ENCODE peak calls at places on chromosomes 12 and 14, in six cellular contexts. M, N, H, E, Q and A are unnamed samples.

GRCh38 chr12:12803186-12803585 is 10.0 kb upstream of the DDX47 start:
- DNase-seq in H (no peak), M (peak), E (peak), Q (peak), N (peak), A (no peak)

GRCh38 chr14:51862171-51862838 is 1.9 kb downstream of the GNG2 start:
- DNase-seq in Q (no peak), M (no peak), N (no peak), E (no peak), H (no peak), A (no peak)

GRCh38 chr14:35921745-35922144 is 95.6 kb downstream of the BRMS1L start:
- DNase-seq in N (no peak), M (no peak), H (no peak), E (no peak), Q (no peak), A (no peak)

GRCh38 chr12:26032719-26033241 is 74.3 kb downstream of the RASSF8 start:
- DNase-seq in H (no peak), M (no peak), E (no peak), N (no peak), Q (no peak), A (no peak)

GRCh38 chr14:69010632-69011031 is 31.5 kb upstream of the ACTN1 start:
- DNase-seq in M (no peak), Q (no peak), H (no peak), E (no peak), N (no peak), A (no peak)

GRCh38 chr12:6852651-6853354 is 853 bp downstream of the USP5 start:
- DNase-seq in N (no peak), H (no peak), E (peak), Q (peak), M (no peak), A (no peak)

GRCh38 chr12:1531160-1531653 is 63.2 kb downstream of the FBXL14 start:
- DNase-seq in N (no peak), E (no peak), H (peak), Q (no peak), M (no peak), A (no peak)

GRCh38 chr12:6546016-6546415 is 9.8 kb downstream of the IFFO1 start:
- DNase-seq in M (no peak), Q (no peak), N (no peak), H (no peak), E (no peak), A (peak)

GRCh38 chr12:40801861-40802260 is 109.6 kb downstream of the CNTN1 start:
- DNase-seq in Q (no peak), E (no peak), N (no peak), M (no peak), H (no peak), A (no peak)

GRCh38 chr12:89674326-89674942 is 34.2 kb downstream of the ATP2B1 start:
- DNase-seq in M (no peak), Q (no peak), N (no peak), E (no peak), H (no peak), A (no peak)

GRCh38 chr12:47813491-47814196 is 6.1 kb downstream of the HDAC7 start:
- DNase-seq in H (peak), N (no peak), M (no peak), Q (peak), E (peak), A (no peak)

GRCh38 chr12:41121374-41121773 is 66.7 kb upstream of the PDZRN4 start:
- DNase-seq in H (no peak), M (no peak), E (no peak), Q (no peak), N (no peak), A (no peak)

GRCh38 chr12:121092034-121092433 is 40.6 kb upstream of the P2RX7 start:
- DNase-seq in N (no peak), E (no peak), H (no peak), M (no peak), Q (no peak), A (no peak)